ENCODE peak calls at places on chromosomes 12 and 14, in eight cellular contexts. M, B, C, T, J, K, W and R are unnamed samples.

GRCh38 chr12:45893240-45893639 is 97.1 kb downstream of the SCAF11 start:
- DNase-seq in M (no peak), B (no peak), C (peak), T (no peak), J (peak), K (no peak), W (no peak), R (no peak)

GRCh38 chr12:52203126-52203921 is 11.5 kb upstream of the KRT80 start:
- DNase-seq in M (no peak), B (no peak), C (peak), T (no peak), J (peak), K (peak), W (peak), R (peak)

GRCh38 chr14:35155962-35156361 is 33.6 kb downstream of the PRORP start:
- DNase-seq in M (no peak), B (no peak), C (peak), T (peak), J (no peak), K (no peak), W (no peak), R (peak)

GRCh38 chr12:107593713-107594381 is 91.8 kb upstream of the PWP1 start:
- DNase-seq in M (no peak), B (no peak), C (no peak), T (no peak), J (no peak), K (no peak), W (no peak), R (no peak)

GRCh38 chr14:71475916-71476315 is 456.3 kb upstream of the RGS6 start:
- DNase-seq in M (no peak), B (no peak), C (no peak), T (no peak), J (no peak), K (no peak), W (no peak), R (no peak)

GRCh38 chr12:123126294-123127144 is 24.4 kb downstream of the PITPNM2 start:
- DNase-seq in M (peak), B (peak), C (peak), T (peak), J (peak), K (no peak), W (no peak), R (peak)

GRCh38 chr14:68471964-68472508 is 320.8 kb downstream of the ZFP36L1 start:
- DNase-seq in M (no peak), B (no peak), C (no peak), T (no peak), J (no peak), K (no peak), W (no peak), R (no peak)

GRCh38 chr12:12560587-12561304 is 1.9 kb downstream of the DUSP16 start:
- DNase-seq in M (no peak), B (peak), C (peak), T (no peak), J (no peak), K (peak), W (peak), R (no peak)

GRCh38 chr12:99476956-99477355 is 170.6 kb upstream of the GARIN6 start:
- DNase-seq in M (no peak), B (no peak), C (no peak), T (no peak), J (no peak), K (no peak), W (no peak), R (no peak)

GRCh38 chr12:107393043-107393725 is 292.4 kb upstream of the PWP1 start:
- DNase-seq in M (no peak), B (no peak), C (no peak), T (no peak), J (no peak), K (no peak), W (no peak), R (no peak)

GRCh38 chr12:65741662-65742480 is 82.4 kb upstream of the HMGA2 start:
- DNase-seq in M (no peak), B (peak), C (peak), T (no peak), J (no peak), K (peak), W (no peak), R (no peak)

GRCh38 chr14:73238262-73238852 is 1.1 kb downstream of the PAPLN start:
- DNase-seq in M (no peak), B (no peak), C (peak), T (peak), J (peak), K (no peak), W (peak), R (peak)

GRCh38 chr12:9674226-9674590 is 4.7 kb downstream of the CLEC2D start:
- DNase-seq in M (no peak), B (no peak), C (no peak), T (no peak), J (no peak), K (peak), W (no peak), R (no peak)

GRCh38 chr14:101774006-101774755 is 12.7 kb downstream of the PPP2R5C start:
- DNase-seq in M (no peak), B (no peak), C (no peak), T (no peak), J (no peak), K (no peak), W (no peak), R (no peak)

GRCh38 chr12:87690236-87690810 is 338.9 kb downstream of the C12orf50 start:
- DNase-seq in M (no peak), B (no peak), C (no peak), T (no peak), J (no peak), K (no peak), W (no peak), R (no peak)

GRCh38 chr14:67570453-67570852 is 29.6 kb downstream of the PIGH start:
- DNase-seq in M (no peak), B (no peak), C (no peak), T (no peak), J (no peak), K (no peak), W (no peak), R (no peak)

GRCh38 chr12:53596920-53597363 is 29.2 kb downstream of the ATF7 start:
- DNase-seq in M (peak), B (no peak), C (peak), T (peak), J (peak), K (no peak), W (no peak), R (peak)

GRCh38 chr14:45051180-45051579 is 32.7 kb upstream of the PRPF39 start:
- DNase-seq in M (no peak), B (no peak), C (peak), T (no peak), J (no peak), K (no peak), W (no peak), R (no peak)

GRCh38 chr12:83664650-83665049 is 977.9 kb downstream of the TMTC2 start:
- DNase-seq in M (no peak), B (no peak), C (no peak), T (no peak), J (peak), K (no peak), W (no peak), R (no peak)

GRCh38 chr12:63937381-63938168 is 93.1 kb downstream of the SRGAP1 start:
- DNase-seq in M (no peak), B (no peak), C (peak), T (no peak), J (no peak), K (no peak), W (no peak), R (no peak)

GRCh38 chr14:65872536-65872935 is 460.0 kb downstream of the FUT8 start:
- DNase-seq in M (peak), B (no peak), C (peak), T (no peak), J (no peak), K (no peak), W (no peak), R (no peak)

GRCh38 chr12:104964167-104964566 is 6.1 kb upstream of the SLC41A2 start:
- DNase-seq in M (no peak), B (no peak), C (no peak), T (no peak), J (no peak), K (no peak), W (no peak), R (no peak)

GRCh38 chr12:100661300-100661951 is 87.9 kb downstream of the GAS2L3 start:
- DNase-seq in M (no peak), B (no peak), C (peak), T (no peak), J (no peak), K (no peak), W (no peak), R (peak)

GRCh38 chr12:100669922-100670321 is 96.4 kb downstream of the GAS2L3 start:
- DNase-seq in M (no peak), B (no peak), C (no peak), T (no peak), J (no peak), K (no peak), W (no peak), R (no peak)

GRCh38 chr12:100668939-100669536 is 95.6 kb downstream of the GAS2L3 start:
- DNase-seq in M (peak), B (peak), C (peak), T (peak), J (peak), K (peak), W (peak), R (no peak)

GRCh38 chr12:100671396-100672074 is 98.1 kb downstream of the GAS2L3 start:
- DNase-seq in M (no peak), B (no peak), C (no peak), T (no peak), J (no peak), K (no peak), W (no peak), R (no peak)

DNA sequence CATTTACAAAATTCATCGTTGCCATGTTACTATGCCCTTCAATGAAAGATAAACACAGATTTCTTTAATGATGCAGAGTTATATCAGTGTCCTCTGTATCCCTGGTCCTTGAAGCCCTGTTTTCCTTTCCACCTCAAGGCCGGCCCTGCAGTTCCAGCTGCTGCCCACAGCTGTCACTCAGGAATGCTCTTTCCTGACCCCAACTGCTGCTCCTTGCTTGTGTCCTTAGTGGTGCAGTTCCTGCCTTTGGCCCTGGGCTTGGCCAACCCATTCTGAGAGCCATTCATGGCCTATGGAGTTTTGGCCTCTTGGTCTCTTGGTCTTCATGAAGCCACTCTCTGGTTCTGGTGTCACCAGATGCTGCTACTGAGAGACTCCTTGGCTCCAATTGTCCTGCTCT is 93.1 kb downstream of the GAS2L3 start:
- DNase-seq in M (no peak), B (no peak), C (no peak), T (no peak), J (no peak), K (no peak), W (no peak), R (no peak)
- TF ChIP-seq CTCF in M (no peak), B (no peak), C (no peak), T (no peak), J (no peak), K (no peak), W (no peak), R (no peak)

GRCh38 chr14:21526672-21527319 is 650 bp upstream of the SALL2 start:
- DNase-seq in M (no peak), B (no peak), C (no peak), T (no peak), J (no peak), K (no peak), W (no peak), R (no peak)
- H3K4me3 ChIP-seq in M (peak), B (peak), C (peak), T (peak), J (peak), K (peak), W (peak), R (peak)

DNA sequence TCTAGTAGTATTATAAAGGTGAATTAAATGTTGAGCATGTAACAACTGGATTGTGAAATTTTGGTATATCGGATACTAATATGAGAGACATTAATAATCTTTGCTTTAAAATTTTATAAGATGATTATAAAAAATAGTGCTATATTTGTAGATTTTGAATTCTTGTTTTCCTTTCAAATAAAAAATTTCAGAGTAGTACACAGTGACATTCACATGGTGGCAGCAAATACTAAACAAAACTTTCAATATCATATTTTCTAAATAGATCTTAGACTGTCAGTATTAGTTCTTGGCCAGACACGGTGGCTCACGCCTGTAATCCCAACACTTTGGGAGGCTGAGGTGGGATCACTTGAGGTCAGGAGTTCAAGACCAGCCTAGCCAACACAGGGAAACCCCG is 166.0 kb downstream of the NAV3 start:
- DNase-seq in M (no peak), B (no peak), C (no peak), T (no peak), J (no peak), K (no peak), W (no peak), R (no peak)
- TF ChIP-seq CTCF in M (no peak), B (no peak), C (no peak), T (no peak), J (no peak), K (no peak), W (no peak), R (no peak)

GRCh38 chr12:119363037-119363436 is 28.5 kb downstream of the CCDC60 start:
- DNase-seq in M (no peak), B (no peak), C (no peak), T (no peak), J (no peak), K (no peak), W (no peak), R (no peak)
- H3K4me3 ChIP-seq in M (no peak), B (no peak), C (no peak), T (no peak), J (no peak), K (no peak), W (no peak), R (no peak)

DNA sequence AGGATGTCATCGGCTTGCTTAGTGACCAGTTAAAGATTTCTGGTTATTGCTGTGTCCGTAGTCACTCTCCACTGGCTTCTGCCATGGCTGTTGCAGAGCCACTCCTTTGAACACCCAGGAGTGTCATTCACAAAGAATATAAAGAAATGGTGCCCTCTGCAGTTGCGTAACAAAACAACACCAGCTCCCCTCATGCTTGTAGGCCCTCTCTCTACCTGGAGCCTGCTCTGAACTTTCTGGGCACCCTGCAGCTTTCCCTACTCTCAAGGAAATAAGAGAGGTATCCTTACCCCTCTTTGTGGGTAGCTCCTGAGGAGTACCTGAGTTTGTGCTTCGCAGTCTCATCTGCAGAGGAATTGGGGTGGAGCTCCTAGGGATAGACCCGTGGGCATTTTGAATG is 97.3 kb upstream of the TMEM260 start:
- DNase-seq in M (no peak), B (no peak), C (no peak), T (no peak), J (no peak), K (no peak), W (no peak), R (no peak)
- TF ChIP-seq CTCF in M (peak), B (no peak), C (no peak), T (no peak), J (no peak), K (no peak), W (no peak), R (no peak)

GRCh38 chr12:27334721-27335082 is 2.1 kb downstream of the BMAL2 start:
- DNase-seq in M (no peak), B (no peak), C (no peak), T (no peak), J (no peak), K (no peak), W (no peak), R (no peak)
- H3K4me3 ChIP-seq in M (no peak), B (no peak), C (no peak), T (no peak), J (no peak), K (no peak), W (no peak), R (no peak)

GRCh38 chr14:22847661-22848341 is 11.4 kb downstream of the MMP14 start:
- DNase-seq in M (no peak), B (no peak), C (peak), T (no peak), J (no peak), K (no peak), W (no peak), R (no peak)
- TF ChIP-seq CTCF in M (peak), B (no peak), C (no peak), T (peak), J (no peak), K (no peak), W (no peak), R (no peak)

DNA sequence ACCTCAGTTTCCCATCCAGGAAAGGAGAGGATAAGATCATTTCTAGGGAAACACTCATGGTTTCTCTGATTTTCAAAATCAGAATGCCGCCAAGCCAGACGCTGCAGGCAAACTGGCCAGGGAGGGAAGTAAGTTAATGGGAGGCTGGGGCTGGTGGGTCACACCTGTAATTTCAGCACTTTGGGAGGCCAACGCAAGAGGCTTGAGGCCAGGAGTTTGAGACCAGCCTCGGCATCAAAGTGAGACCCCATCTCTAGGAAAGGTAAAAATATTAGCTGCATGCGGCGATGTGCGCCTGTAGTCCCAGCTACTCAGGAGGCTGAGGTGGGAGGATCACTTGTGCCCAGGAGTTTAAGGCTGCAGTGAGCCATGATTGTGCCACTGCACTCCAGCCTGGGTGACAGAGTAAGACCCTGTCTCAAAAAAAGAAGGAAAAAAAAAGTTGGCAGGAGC is 587 bp downstream of the SELPLG start:
- DNase-seq in M (no peak), B (no peak), C (no peak), T (no peak), J (no peak), K (no peak), W (no peak), R (no peak)
- H3K4me3 ChIP-seq in M (no peak), B (no peak), C (no peak), T (no peak), J (no peak), K (peak), W (no peak), R (no peak)

GRCh38 chr14:20934148-20934762 is 21.0 kb upstream of the RNASE2 start:
- DNase-seq in M (no peak), B (no peak), C (peak), T (no peak), J (no peak), K (peak), W (no peak), R (no peak)
- TF ChIP-seq CTCF in M (peak), B (no peak), C (peak), T (peak), J (peak), K (no peak), W (no peak), R (peak)

GRCh38 chr12:120229071-120229582 is 28.2 kb upstream of the RPLP0 start:
- DNase-seq in M (no peak), B (no peak), C (no peak), T (no peak), J (no peak), K (no peak), W (no peak), R (no peak)

GRCh38 chr12:120231316-120232011 is 30.6 kb upstream of the RPLP0 start:
- DNase-seq in M (peak), B (no peak), C (peak), T (peak), J (peak), K (peak), W (no peak), R (peak)

GRCh38 chr12:120229583-120230325 is 28.8 kb upstream of the RPLP0 start:
- DNase-seq in M (no peak), B (no peak), C (no peak), T (no peak), J (no peak), K (peak), W (no peak), R (no peak)

GRCh38 chr12:120230974-120231315 is 30.0 kb upstream of the RPLP0 start:
- DNase-seq in M (no peak), B (no peak), C (no peak), T (no peak), J (no peak), K (no peak), W (no peak), R (no peak)

DNA sequence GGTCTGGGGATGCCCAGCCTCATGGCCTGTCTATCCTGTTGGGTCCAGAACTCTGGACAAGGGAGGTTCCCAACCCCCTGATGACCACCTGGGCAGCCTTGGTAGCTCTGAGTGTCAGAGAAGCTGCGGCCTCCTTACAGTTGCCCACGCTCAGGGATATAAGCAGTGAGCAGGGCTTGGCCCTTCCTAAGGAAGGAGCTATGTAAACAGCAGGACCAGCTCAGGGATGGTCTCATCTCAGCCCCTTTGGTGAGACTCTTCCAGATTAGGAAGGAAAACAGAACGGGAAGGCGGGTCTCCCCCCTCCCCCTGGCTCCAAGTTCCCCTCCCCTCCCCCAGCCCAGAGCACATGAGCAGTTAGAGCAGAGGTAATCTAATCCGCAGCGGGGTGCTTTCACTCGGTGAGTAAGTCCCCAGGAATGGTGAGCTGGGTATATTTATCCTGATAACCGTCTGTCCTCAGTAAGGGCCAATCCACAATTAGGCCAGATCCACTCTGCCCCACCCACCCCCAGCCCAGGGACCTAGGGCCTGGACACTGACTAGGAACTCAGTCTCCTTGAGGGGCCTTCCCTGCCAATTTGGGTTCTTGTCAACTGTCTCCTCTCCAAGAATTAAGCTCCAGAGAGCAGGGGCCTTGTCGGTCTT is 29.5 kb upstream of the RPLP0 start:
- DNase-seq in M (peak), B (peak), C (peak), T (peak), J (peak), K (peak), W (peak), R (peak)
- H3K4me3 ChIP-seq in M (peak), B (no peak), C (peak), T (no peak), J (peak), K (no peak), W (no peak), R (peak)